ENCODE peak calls at places on chromosomes 6 and 20, in ten cellular contexts. One of them, this sample, is unnamed.

GRCh38 chr6:48087448-48087847 is 23.5 kb downstream of the PTCHD4 start:
- DNase-seq in fibroblast of lung: no peak
- DNase-seq in fibroblast of pulmonary artery: peak
- DNase-seq in NCI-H1105: no peak
- DNase-seq in NCI-H1092 treated with DMSO at 0.1 percent for 48 hours: no peak
- DNase-seq in GM04504: no peak
- DNase-seq in GDM1: no peak
- DNase-seq in right cardiac atrium: no peak
- DNase-seq in fibroblast of gingiva: no peak
- DNase-seq in stimulated activated CD4-positive, alpha-beta T cell treated with anti-CD3 and anti-CD28 coated beads, TNF-alpha, amount 100 ng/mL, for 48 hours: no peak
- DNase-seq in this sample: no peak

GRCh38 chr20:22577515-22578220 is 6.7 kb downstream of the FOXA2 start:
- DNase-seq in fibroblast of lung: no peak
- DNase-seq in stimulated activated CD4-positive, alpha-beta T cell treated with anti-CD3 and anti-CD28 coated beads, TNF-alpha, amount 100 ng/mL, for 48 hours: no peak
- DNase-seq in GM04504: no peak
- DNase-seq in fibroblast of pulmonary artery: no peak
- DNase-seq in NCI-H1105: no peak
- DNase-seq in GDM1: no peak
- DNase-seq in NCI-H1092 treated with DMSO at 0.1 percent for 48 hours: no peak
- DNase-seq in fibroblast of gingiva: no peak
- DNase-seq in right cardiac atrium: no peak
- DNase-seq in this sample: no peak

GRCh38 chr20:46255440-46256104 is 52.7 kb downstream of the CDH22 start:
- DNase-seq in NCI-H1092 treated with DMSO at 0.1 percent for 48 hours: peak
- DNase-seq in fibroblast of lung: peak
- DNase-seq in fibroblast of gingiva: no peak
- DNase-seq in stimulated activated CD4-positive, alpha-beta T cell treated with anti-CD3 and anti-CD28 coated beads, TNF-alpha, amount 100 ng/mL, for 48 hours: no peak
- DNase-seq in NCI-H1105: peak
- DNase-seq in GDM1: no peak
- DNase-seq in fibroblast of pulmonary artery: peak
- DNase-seq in GM04504: no peak
- DNase-seq in right cardiac atrium: peak
- DNase-seq in this sample: peak

GRCh38 chr6:9186148-9186547 is 750.8 kb upstream of the SLC35B3 start:
- DNase-seq in right cardiac atrium: no peak
- DNase-seq in NCI-H1092 treated with DMSO at 0.1 percent for 48 hours: no peak
- DNase-seq in fibroblast of pulmonary artery: no peak
- DNase-seq in fibroblast of lung: no peak
- DNase-seq in GDM1: no peak
- DNase-seq in stimulated activated CD4-positive, alpha-beta T cell treated with anti-CD3 and anti-CD28 coated beads, TNF-alpha, amount 100 ng/mL, for 48 hours: no peak
- DNase-seq in GM04504: no peak
- DNase-seq in NCI-H1105: no peak
- DNase-seq in fibroblast of gingiva: no peak
- DNase-seq in this sample: no peak

GRCh38 chr20:3758566-3758965 is 9.0 kb downstream of the ADISSP start:
- DNase-seq in right cardiac atrium: peak
- DNase-seq in NCI-H1092 treated with DMSO at 0.1 percent for 48 hours: no peak
- DNase-seq in fibroblast of gingiva: no peak
- DNase-seq in GM04504: no peak
- DNase-seq in fibroblast of pulmonary artery: no peak
- DNase-seq in GDM1: no peak
- DNase-seq in NCI-H1105: no peak
- DNase-seq in stimulated activated CD4-positive, alpha-beta T cell treated with anti-CD3 and anti-CD28 coated beads, TNF-alpha, amount 100 ng/mL, for 48 hours: no peak
- DNase-seq in fibroblast of lung: no peak
- DNase-seq in this sample: no peak

GRCh38 chr6:64266351-64266821 is 630.8 kb downstream of the PHF3 start:
- DNase-seq in NCI-H1105: no peak
- DNase-seq in NCI-H1092 treated with DMSO at 0.1 percent for 48 hours: no peak
- DNase-seq in GM04504: no peak
- DNase-seq in GDM1: no peak
- DNase-seq in fibroblast of pulmonary artery: peak
- DNase-seq in stimulated activated CD4-positive, alpha-beta T cell treated with anti-CD3 and anti-CD28 coated beads, TNF-alpha, amount 100 ng/mL, for 48 hours: no peak
- DNase-seq in fibroblast of gingiva: peak
- DNase-seq in fibroblast of lung: no peak
- DNase-seq in right cardiac atrium: no peak
- DNase-seq in this sample: no peak

GRCh38 chr20:16100111-16100510 is 473.1 kb downstream of the KIF16B start:
- DNase-seq in NCI-H1105: no peak
- DNase-seq in stimulated activated CD4-positive, alpha-beta T cell treated with anti-CD3 and anti-CD28 coated beads, TNF-alpha, amount 100 ng/mL, for 48 hours: no peak
- DNase-seq in fibroblast of pulmonary artery: no peak
- DNase-seq in NCI-H1092 treated with DMSO at 0.1 percent for 48 hours: no peak
- DNase-seq in fibroblast of lung: no peak
- DNase-seq in right cardiac atrium: no peak
- DNase-seq in GM04504: no peak
- DNase-seq in fibroblast of gingiva: peak
- DNase-seq in GDM1: no peak
- DNase-seq in this sample: no peak

GRCh38 chr20:2386516-2387179 is 5.9 kb downstream of the TGM6 start:
- DNase-seq in stimulated activated CD4-positive, alpha-beta T cell treated with anti-CD3 and anti-CD28 coated beads, TNF-alpha, amount 100 ng/mL, for 48 hours: no peak
- DNase-seq in GDM1: no peak
- DNase-seq in fibroblast of lung: peak
- DNase-seq in fibroblast of pulmonary artery: peak
- DNase-seq in GM04504: no peak
- DNase-seq in right cardiac atrium: no peak
- DNase-seq in NCI-H1092 treated with DMSO at 0.1 percent for 48 hours: no peak
- DNase-seq in fibroblast of gingiva: no peak
- DNase-seq in NCI-H1105: no peak
- DNase-seq in this sample: no peak

GRCh38 chr6:37725967-37726366 is 28.3 kb upstream of the MDGA1 start:
- DNase-seq in stimulated activated CD4-positive, alpha-beta T cell treated with anti-CD3 and anti-CD28 coated beads, TNF-alpha, amount 100 ng/mL, for 48 hours: no peak
- DNase-seq in fibroblast of pulmonary artery: no peak
- DNase-seq in right cardiac atrium: no peak
- DNase-seq in GDM1: no peak
- DNase-seq in fibroblast of lung: peak
- DNase-seq in GM04504: no peak
- DNase-seq in NCI-H1092 treated with DMSO at 0.1 percent for 48 hours: no peak
- DNase-seq in NCI-H1105: no peak
- DNase-seq in fibroblast of gingiva: no peak
- DNase-seq in this sample: no peak

GRCh38 chr6:3286641-3287171 is 28.0 kb downstream of the PSMG4 start:
- DNase-seq in stimulated activated CD4-positive, alpha-beta T cell treated with anti-CD3 and anti-CD28 coated beads, TNF-alpha, amount 100 ng/mL, for 48 hours: no peak
- DNase-seq in NCI-H1105: no peak
- DNase-seq in NCI-H1092 treated with DMSO at 0.1 percent for 48 hours: no peak
- DNase-seq in right cardiac atrium: no peak
- DNase-seq in fibroblast of gingiva: no peak
- DNase-seq in GDM1: no peak
- DNase-seq in fibroblast of pulmonary artery: no peak
- DNase-seq in GM04504: no peak
- DNase-seq in fibroblast of lung: no peak
- DNase-seq in this sample: no peak

GRCh38 chr6:125377621-125378020 is 75.9 kb upstream of the HDDC2 start:
- DNase-seq in NCI-H1105: no peak
- DNase-seq in NCI-H1092 treated with DMSO at 0.1 percent for 48 hours: no peak
- DNase-seq in GDM1: no peak
- DNase-seq in right cardiac atrium: no peak
- DNase-seq in fibroblast of gingiva: peak
- DNase-seq in stimulated activated CD4-positive, alpha-beta T cell treated with anti-CD3 and anti-CD28 coated beads, TNF-alpha, amount 100 ng/mL, for 48 hours: no peak
- DNase-seq in GM04504: no peak
- DNase-seq in fibroblast of pulmonary artery: peak
- DNase-seq in fibroblast of lung: peak
- DNase-seq in this sample: no peak

GRCh38 chr6:45351076-45351475 is 22.9 kb downstream of the RUNX2 start:
- DNase-seq in stimulated activated CD4-positive, alpha-beta T cell treated with anti-CD3 and anti-CD28 coated beads, TNF-alpha, amount 100 ng/mL, for 48 hours: no peak
- DNase-seq in fibroblast of gingiva: no peak
- DNase-seq in NCI-H1092 treated with DMSO at 0.1 percent for 48 hours: no peak
- DNase-seq in fibroblast of lung: no peak
- DNase-seq in fibroblast of pulmonary artery: no peak
- DNase-seq in GDM1: no peak
- DNase-seq in NCI-H1105: no peak
- DNase-seq in GM04504: no peak
- DNase-seq in right cardiac atrium: no peak
- DNase-seq in this sample: no peak

GRCh38 chr20:43911066-43911465 is 3.6 kb upstream of the TOX2 start:
- DNase-seq in fibroblast of gingiva: peak
- DNase-seq in GM04504: no peak
- DNase-seq in stimulated activated CD4-positive, alpha-beta T cell treated with anti-CD3 and anti-CD28 coated beads, TNF-alpha, amount 100 ng/mL, for 48 hours: no peak
- DNase-seq in right cardiac atrium: no peak
- DNase-seq in fibroblast of pulmonary artery: peak
- DNase-seq in GDM1: no peak
- DNase-seq in NCI-H1105: no peak
- DNase-seq in NCI-H1092 treated with DMSO at 0.1 percent for 48 hours: no peak
- DNase-seq in fibroblast of lung: peak
- DNase-seq in this sample: peak

GRCh38 chr6:133764011-133764812 is 124.7 kb upstream of the TCF21 start:
- DNase-seq in NCI-H1092 treated with DMSO at 0.1 percent for 48 hours: no peak
- DNase-seq in right cardiac atrium: no peak
- DNase-seq in stimulated activated CD4-positive, alpha-beta T cell treated with anti-CD3 and anti-CD28 coated beads, TNF-alpha, amount 100 ng/mL, for 48 hours: no peak
- DNase-seq in NCI-H1105: no peak
- DNase-seq in fibroblast of gingiva: peak
- DNase-seq in GM04504: no peak
- DNase-seq in fibroblast of pulmonary artery: peak
- DNase-seq in fibroblast of lung: peak
- DNase-seq in GDM1: no peak
- DNase-seq in this sample: no peak

GRCh38 chr6:91437295-91437694 is 850.4 kb upstream of the MAP3K7 start:
- DNase-seq in right cardiac atrium: no peak
- DNase-seq in NCI-H1105: no peak
- DNase-seq in NCI-H1092 treated with DMSO at 0.1 percent for 48 hours: no peak
- DNase-seq in stimulated activated CD4-positive, alpha-beta T cell treated with anti-CD3 and anti-CD28 coated beads, TNF-alpha, amount 100 ng/mL, for 48 hours: no peak
- DNase-seq in GM04504: no peak
- DNase-seq in fibroblast of lung: no peak
- DNase-seq in GDM1: no peak
- DNase-seq in fibroblast of pulmonary artery: no peak
- DNase-seq in fibroblast of gingiva: no peak
- DNase-seq in this sample: no peak

GRCh38 chr6:23137596-23137995 is 568.2 kb downstream of the HDGFL1 start:
- DNase-seq in right cardiac atrium: no peak
- DNase-seq in NCI-H1105: no peak
- DNase-seq in fibroblast of pulmonary artery: peak
- DNase-seq in fibroblast of gingiva: no peak
- DNase-seq in fibroblast of lung: peak
- DNase-seq in NCI-H1092 treated with DMSO at 0.1 percent for 48 hours: no peak
- DNase-seq in GM04504: no peak
- DNase-seq in stimulated activated CD4-positive, alpha-beta T cell treated with anti-CD3 and anti-CD28 coated beads, TNF-alpha, amount 100 ng/mL, for 48 hours: no peak
- DNase-seq in GDM1: no peak
- DNase-seq in this sample: no peak

GRCh38 chr6:34246563-34247391 is 2.0 kb downstream of the SMIM29 start:
- DNase-seq in NCI-H1105: peak
- DNase-seq in GM04504: no peak
- DNase-seq in fibroblast of lung: no peak
- DNase-seq in GDM1: peak
- DNase-seq in right cardiac atrium: peak
- DNase-seq in fibroblast of pulmonary artery: no peak
- DNase-seq in NCI-H1092 treated with DMSO at 0.1 percent for 48 hours: peak
- DNase-seq in stimulated activated CD4-positive, alpha-beta T cell treated with anti-CD3 and anti-CD28 coated beads, TNF-alpha, amount 100 ng/mL, for 48 hours: no peak
- DNase-seq in fibroblast of gingiva: no peak
- DNase-seq in this sample: no peak

GRCh38 chr6:56690519-56691200 is 48.0 kb upstream of the DST start:
- DNase-seq in NCI-H1105: no peak
- DNase-seq in NCI-H1092 treated with DMSO at 0.1 percent for 48 hours: no peak
- DNase-seq in GM04504: peak
- DNase-seq in fibroblast of pulmonary artery: peak
- DNase-seq in fibroblast of lung: peak
- DNase-seq in fibroblast of gingiva: peak
- DNase-seq in GDM1: no peak
- DNase-seq in stimulated activated CD4-positive, alpha-beta T cell treated with anti-CD3 and anti-CD28 coated beads, TNF-alpha, amount 100 ng/mL, for 48 hours: no peak
- DNase-seq in right cardiac atrium: no peak
- DNase-seq in this sample: no peak

GRCh38 chr6:13725570-13725969 is 13.9 kb upstream of the RANBP9 start:
- DNase-seq in NCI-H1105: no peak
- DNase-seq in fibroblast of gingiva: no peak
- DNase-seq in fibroblast of pulmonary artery: no peak
- DNase-seq in NCI-H1092 treated with DMSO at 0.1 percent for 48 hours: no peak
- DNase-seq in GDM1: no peak
- DNase-seq in stimulated activated CD4-positive, alpha-beta T cell treated with anti-CD3 and anti-CD28 coated beads, TNF-alpha, amount 100 ng/mL, for 48 hours: peak
- DNase-seq in GM04504: no peak
- DNase-seq in right cardiac atrium: no peak
- DNase-seq in fibroblast of lung: peak
- DNase-seq in this sample: no peak

GRCh38 chr6:160667854-160668481 is 3.9 kb upstream of the LPA start:
- DNase-seq in fibroblast of lung: no peak
- DNase-seq in stimulated activated CD4-positive, alpha-beta T cell treated with anti-CD3 and anti-CD28 coated beads, TNF-alpha, amount 100 ng/mL, for 48 hours: no peak
- DNase-seq in GDM1: no peak
- DNase-seq in NCI-H1105: peak
- DNase-seq in NCI-H1092 treated with DMSO at 0.1 percent for 48 hours: peak
- DNase-seq in right cardiac atrium: no peak
- DNase-seq in fibroblast of gingiva: no peak
- DNase-seq in fibroblast of pulmonary artery: no peak
- DNase-seq in GM04504: no peak
- DNase-seq in this sample: peak

GRCh38 chr20:38862226-38862625 is 56.7 kb downstream of the PPP1R16B start:
- DNase-seq in GM04504: no peak
- DNase-seq in GDM1: no peak
- DNase-seq in fibroblast of gingiva: no peak
- DNase-seq in right cardiac atrium: no peak
- DNase-seq in fibroblast of lung: no peak
- DNase-seq in NCI-H1105: no peak
- DNase-seq in stimulated activated CD4-positive, alpha-beta T cell treated with anti-CD3 and anti-CD28 coated beads, TNF-alpha, amount 100 ng/mL, for 48 hours: no peak
- DNase-seq in fibroblast of pulmonary artery: no peak
- DNase-seq in NCI-H1092 treated with DMSO at 0.1 percent for 48 hours: no peak
- DNase-seq in this sample: no peak

GRCh38 chr6:131255434-131255833 is 120.2 kb downstream of the AKAP7 start:
- DNase-seq in fibroblast of pulmonary artery: no peak
- DNase-seq in fibroblast of lung: no peak
- DNase-seq in fibroblast of gingiva: no peak
- DNase-seq in NCI-H1105: no peak
- DNase-seq in right cardiac atrium: no peak
- DNase-seq in stimulated activated CD4-positive, alpha-beta T cell treated with anti-CD3 and anti-CD28 coated beads, TNF-alpha, amount 100 ng/mL, for 48 hours: no peak
- DNase-seq in GM04504: no peak
- DNase-seq in GDM1: no peak
- DNase-seq in NCI-H1092 treated with DMSO at 0.1 percent for 48 hours: no peak
- DNase-seq in this sample: no peak

GRCh38 chr6:84344005-84344404 is 116.6 kb upstream of the CEP162 start:
- DNase-seq in NCI-H1092 treated with DMSO at 0.1 percent for 48 hours: no peak
- DNase-seq in right cardiac atrium: no peak
- DNase-seq in NCI-H1105: no peak
- DNase-seq in fibroblast of pulmonary artery: no peak
- DNase-seq in fibroblast of gingiva: no peak
- DNase-seq in fibroblast of lung: no peak
- DNase-seq in stimulated activated CD4-positive, alpha-beta T cell treated with anti-CD3 and anti-CD28 coated beads, TNF-alpha, amount 100 ng/mL, for 48 hours: no peak
- DNase-seq in GM04504: no peak
- DNase-seq in GDM1: no peak
- DNase-seq in this sample: no peak

GRCh38 chr6:93848011-93848620 is 428.8 kb upstream of the EPHA7 start:
- DNase-seq in fibroblast of lung: no peak
- DNase-seq in NCI-H1092 treated with DMSO at 0.1 percent for 48 hours: no peak
- DNase-seq in fibroblast of pulmonary artery: no peak
- DNase-seq in stimulated activated CD4-positive, alpha-beta T cell treated with anti-CD3 and anti-CD28 coated beads, TNF-alpha, amount 100 ng/mL, for 48 hours: no peak
- DNase-seq in NCI-H1105: no peak
- DNase-seq in fibroblast of gingiva: no peak
- DNase-seq in GM04504: no peak
- DNase-seq in right cardiac atrium: no peak
- DNase-seq in GDM1: no peak
- DNase-seq in this sample: no peak

GRCh38 chr6:166488701-166489100 is 97.8 kb downstream of the RAMACL start:
- DNase-seq in right cardiac atrium: no peak
- DNase-seq in GDM1: no peak
- DNase-seq in GM04504: no peak
- DNase-seq in NCI-H1092 treated with DMSO at 0.1 percent for 48 hours: no peak
- DNase-seq in fibroblast of gingiva: no peak
- DNase-seq in fibroblast of lung: no peak
- DNase-seq in stimulated activated CD4-positive, alpha-beta T cell treated with anti-CD3 and anti-CD28 coated beads, TNF-alpha, amount 100 ng/mL, for 48 hours: no peak
- DNase-seq in NCI-H1105: no peak
- DNase-seq in fibroblast of pulmonary artery: no peak
- DNase-seq in this sample: no peak

GRCh38 chr6:14216931-14217684 is 99.5 kb downstream of the CD83 start:
- DNase-seq in right cardiac atrium: no peak
- DNase-seq in GM04504: no peak
- DNase-seq in GDM1: no peak
- DNase-seq in fibroblast of lung: peak
- DNase-seq in fibroblast of gingiva: no peak
- DNase-seq in NCI-H1105: no peak
- DNase-seq in stimulated activated CD4-positive, alpha-beta T cell treated with anti-CD3 and anti-CD28 coated beads, TNF-alpha, amount 100 ng/mL, for 48 hours: no peak
- DNase-seq in fibroblast of pulmonary artery: no peak
- DNase-seq in NCI-H1092 treated with DMSO at 0.1 percent for 48 hours: no peak
- DNase-seq in this sample: no peak

GRCh38 chr6:1063671-1064355 is 248.1 kb upstream of the FOXQ1 start:
- DNase-seq in fibroblast of gingiva: peak
- DNase-seq in right cardiac atrium: no peak
- DNase-seq in NCI-H1105: no peak
- DNase-seq in fibroblast of lung: no peak
- DNase-seq in GM04504: no peak
- DNase-seq in fibroblast of pulmonary artery: no peak
- DNase-seq in NCI-H1092 treated with DMSO at 0.1 percent for 48 hours: no peak
- DNase-seq in GDM1: no peak
- DNase-seq in stimulated activated CD4-positive, alpha-beta T cell treated with anti-CD3 and anti-CD28 coated beads, TNF-alpha, amount 100 ng/mL, for 48 hours: no peak
- DNase-seq in this sample: no peak

GRCh38 chr20:4195499-4195898 is 180.1 kb upstream of the RNF24 start:
- DNase-seq in fibroblast of pulmonary artery: peak
- DNase-seq in fibroblast of gingiva: no peak
- DNase-seq in NCI-H1092 treated with DMSO at 0.1 percent for 48 hours: no peak
- DNase-seq in fibroblast of lung: no peak
- DNase-seq in stimulated activated CD4-positive, alpha-beta T cell treated with anti-CD3 and anti-CD28 coated beads, TNF-alpha, amount 100 ng/mL, for 48 hours: no peak
- DNase-seq in NCI-H1105: no peak
- DNase-seq in right cardiac atrium: peak
- DNase-seq in GM04504: no peak
- DNase-seq in GDM1: no peak
- DNase-seq in this sample: no peak